ENCODE peak calls at places on chromosome 1, in six cellular contexts. D, E, A, G, U and V are unnamed samples.

GRCh38 chr1:53094533-53094919 is 32.5 kb downstream of the PODN start:
- DNase-seq in G (no peak), U (no peak), D (no peak), A (no peak), E (no peak), V (no peak)

GRCh38 chr1:228455715-228456114 is 31.5 kb upstream of the RNF187 start:
- DNase-seq in G (no peak), D (no peak), U (no peak), A (no peak), E (no peak), V (peak; percentile 35)

GRCh38 chr1:40409467-40409866 is 35.9 kb downstream of the SMAP2 start:
- DNase-seq in U (no peak), E (no peak), G (no peak), A (no peak), D (no peak), V (no peak)

GRCh38 chr1:29243863-29244185 is 7.5 kb downstream of the PTPRU start:
- DNase-seq in E (no peak), A (no peak), U (no peak), D (no peak), G (no peak), V (no peak)

GRCh38 chr1:201602413-201603265 is 63.7 kb downstream of the NAV1 start:
- DNase-seq in D (peak; percentile 57), G (no peak), U (no peak), A (peak; percentile 78), E (no peak), V (no peak)

GRCh38 chr1:184825571-184825970 is 70.9 kb upstream of the EDEM3 start:
- DNase-seq in E (no peak), A (no peak), G (no peak), U (peak; percentile 7), D (no peak), V (peak; percentile 79)

GRCh38 chr1:200753650-200754198 is 15.0 kb downstream of the CAMSAP2 start:
- DNase-seq in D (no peak), A (no peak), U (no peak), E (no peak), G (no peak), V (no peak)

GRCh38 chr1:236608930-236609726 is 4.8 kb upstream of the HEATR1 start:
- DNase-seq in A (peak; percentile 61), G (peak; percentile 66), D (peak; percentile 72), U (peak; percentile 81), E (no peak), V (peak; percentile 36)

GRCh38 chr1:44031051-44031899 is at the start of gene SLC6A9:
- DNase-seq in A (no peak), U (peak; percentile 72), G (peak; percentile 54), E (peak; percentile 70), D (no peak), V (peak; percentile 73)

GRCh38 chr1:214463596-214463995 is 87.8 kb downstream of the PTPN14 start:
- DNase-seq in E (no peak), D (no peak), G (no peak), A (no peak), U (no peak), V (no peak)

GRCh38 chr1:83901547-83902155 is 97.3 kb downstream of the TTLL7 start:
- DNase-seq in D (no peak), A (no peak), G (no peak), E (no peak), U (no peak), V (no peak)

GRCh38 chr1:110328274-110328673 is 10.9 kb upstream of the RBM15 start:
- DNase-seq in U (no peak), A (no peak), D (no peak), G (no peak), E (no peak), V (no peak)

GRCh38 chr1:58874327-58874726 is 90.5 kb upstream of the JUN start:
- DNase-seq in D (no peak), U (no peak), A (no peak), E (no peak), G (peak; percentile 48), V (peak; percentile 80)

GRCh38 chr1:175154595-175155472 is 37.7 kb downstream of the KIAA0040 start:
- DNase-seq in E (peak; percentile 76), D (peak; percentile 68), U (peak; percentile 68), A (peak; percentile 64), G (peak; percentile 62), V (peak; percentile 83)

GRCh38 chr1:22258696-22259095 is 115.8 kb upstream of the WNT4 start:
- DNase-seq in D (no peak), G (no peak), A (no peak), E (no peak), U (no peak), V (no peak)

GRCh38 chr1:18962121-18962721 is 5.7 kb upstream of the IFFO2 start:
- DNase-seq in U (no peak), A (no peak), E (no peak), D (no peak), G (no peak), V (no peak)

GRCh38 chr1:205350626-205351235 is 6.0 kb downstream of the KLHDC8A start:
- DNase-seq in G (no peak), D (no peak), U (no peak), E (no peak), A (no peak), V (no peak)

GRCh38 chr1:91007827-91008226 is 14.0 kb downstream of the ZNF644 start:
- DNase-seq in U (no peak), D (no peak), E (no peak), G (no peak), A (no peak), V (no peak)

GRCh38 chr1:215114154-215114933 is 31.8 kb downstream of the KCNK2 start:
- DNase-seq in G (no peak), U (no peak), A (no peak), D (no peak), E (no peak), V (no peak)

GRCh38 chr1:224447251-224447650 is 12.7 kb upstream of the WDR26 start:
- DNase-seq in G (no peak), A (no peak), U (no peak), E (peak; percentile 51), D (no peak), V (no peak)

GRCh38 chr1:233603366-233603927 is 10.5 kb upstream of the KCNK1 start:
- DNase-seq in G (no peak), A (no peak), D (no peak), U (no peak), E (no peak), V (no peak)

GRCh38 chr1:160135051-160135592 is 16.3 kb upstream of the ATP1A4 start:
- DNase-seq in D (no peak), U (no peak), A (no peak), E (no peak), G (no peak), V (no peak)

GRCh38 chr1:32984090-32984828 is 19.6 kb upstream of the RNF19B start:
- DNase-seq in G (peak; percentile 86), U (no peak), A (peak; percentile 70), D (no peak), E (no peak), V (peak; percentile 40)

GRCh38 chr1:115136106-115136505 is 46.8 kb upstream of the TSPAN2 start:
- DNase-seq in E (no peak), U (no peak), G (no peak), A (no peak), D (no peak), V (no peak)

GRCh38 chr1:227447531-227447990 is 115.8 kb upstream of the ZNF678 start:
- DNase-seq in D (no peak), E (peak; percentile 54), G (peak; percentile 41), U (no peak), A (no peak), V (no peak)